ENCODE peak calls at places on chromosomes 11 and 22, in seven cellular contexts. O, M, Z, K, Q, G and C are unnamed samples.

GRCh38 chr11:67277231-67277961 is 11.1 kb downstream of the GRK2 start:
- DNase-seq in Z (peak), M (peak), Q (no peak), O (peak), G (no peak), K (no peak), C (no peak)

GRCh38 chr11:125685228-125685627 is 4.6 kb upstream of the ACRV1 start:
- DNase-seq in Q (no peak), O (no peak), Z (no peak), G (no peak), K (no peak), M (no peak), C (no peak)

GRCh38 chr11:47591764-47592163 is 2.4 kb downstream of the C1QTNF4 start:
- DNase-seq in O (no peak), Z (no peak), M (no peak), G (no peak), K (no peak), Q (no peak), C (no peak)

GRCh38 chr11:130055637-130056036 is 14.1 kb upstream of the APLP2 start:
- DNase-seq in K (no peak), M (no peak), G (no peak), O (no peak), Z (no peak), Q (no peak), C (no peak)

GRCh38 chr11:119263352-119263940 is 53.5 kb downstream of the MCAM start:
- DNase-seq in Q (peak), K (no peak), G (no peak), Z (no peak), O (no peak), M (no peak), C (no peak)

GRCh38 chr11:103433976-103434375 is 324.8 kb downstream of the DYNC2H1 start:
- DNase-seq in Q (peak), K (no peak), G (no peak), Z (no peak), O (no peak), M (no peak), C (no peak)

GRCh38 chr11:128247235-128247594 is 340.1 kb downstream of the ETS1 start:
- DNase-seq in M (no peak), O (no peak), Q (peak), K (no peak), G (no peak), Z (no peak), C (no peak)

GRCh38 chr11:91796999-91797398 is 427.6 kb upstream of the FAT3 start:
- DNase-seq in M (no peak), G (no peak), Q (no peak), Z (no peak), O (no peak), K (no peak), C (no peak)

GRCh38 chr11:121591405-121592033 is 138.8 kb upstream of the SORL1-AS1 start:
- DNase-seq in G (peak), Z (peak), K (peak), O (peak), Q (peak), M (peak), C (peak)

GRCh38 chr11:118625976-118626375 is 18.6 kb downstream of the PHLDB1 start:
- DNase-seq in Q (peak), O (no peak), G (no peak), Z (no peak), M (no peak), K (no peak), C (no peak)

GRCh38 chr11:58199271-58199670 is 4.7 kb downstream of the OR1S2 start:
- DNase-seq in K (no peak), Q (no peak), O (no peak), M (no peak), Z (no peak), G (no peak), C (no peak)

GRCh38 chr22:28054622-28054871 is 135.5 kb upstream of the PITPNB start:
- DNase-seq in G (no peak), K (no peak), Z (no peak), O (no peak), Q (no peak), M (no peak), C (no peak)

GRCh38 chr22:28051787-28052356 is 132.8 kb upstream of the PITPNB start:
- DNase-seq in Z (no peak), G (no peak), K (peak), M (peak), Q (peak), O (no peak), C (no peak)

GRCh38 chr22:48318575-48319320 is 1508.9 kb downstream of the BRD1 start:
- DNase-seq in M (no peak), Q (no peak), G (no peak), O (no peak), Z (no peak), K (no peak), C (no peak)

GRCh38 chr22:31625257-31625640 is 36.8 kb downstream of the PISD start:
- DNase-seq in Z (no peak), G (no peak), O (no peak), M (no peak), K (no peak), Q (no peak), C (no peak)

GRCh38 chr11:2156416-2157182 is 4.4 kb downstream of the INS start:
- DNase-seq in Z (no peak), O (peak), M (peak), K (peak), G (peak), Q (peak), C (no peak)

GRCh38 chr11:133747409-133747808 is 97.9 kb downstream of the SPATA19 start:
- DNase-seq in Q (no peak), M (no peak), K (no peak), Z (no peak), O (no peak), G (no peak), C (no peak)

GRCh38 chr22:37549704-37550059 is 10.6 kb upstream of the CDC42EP1 start:
- DNase-seq in Q (peak), G (no peak), M (no peak), Z (no peak), O (no peak), K (no peak), C (no peak)

GRCh38 chr11:26193714-26194373 is 138.1 kb upstream of the ANO3 start:
- DNase-seq in O (no peak), Q (no peak), M (no peak), G (no peak), K (no peak), Z (no peak), C (peak)

GRCh38 chr11:127461575-127462344 is 461.2 kb upstream of the KIRREL3 start:
- DNase-seq in Q (no peak), M (no peak), G (no peak), Z (no peak), O (no peak), K (no peak), C (no peak)

GRCh38 chr11:65552413-65552951 is 5.7 kb downstream of the LTBP3 start:
- DNase-seq in K (no peak), Z (no peak), Q (no peak), G (no peak), M (no peak), O (no peak), C (no peak)

GRCh38 chr22:35305525-35306070 is 5.9 kb downstream of the TOM1 start:
- DNase-seq in Q (no peak), M (no peak), Z (no peak), O (no peak), G (no peak), K (no peak), C (no peak)

GRCh38 chr11:70073188-70073817 is 4.8 kb upstream of the ANO1 start:
- DNase-seq in Z (no peak), G (no peak), Q (no peak), K (no peak), M (no peak), O (no peak), C (no peak)

GRCh38 chr11:112229746-112230433 is 3.7 kb downstream of the PTS start:
- DNase-seq in Q (peak), G (no peak), O (no peak), Z (no peak), M (no peak), K (no peak), C (no peak)

GRCh38 chr11:116882386-116882785 is 45.0 kb upstream of the APOA1 start:
- DNase-seq in M (peak), G (no peak), O (no peak), Z (peak), Q (peak), K (no peak), C (peak)

GRCh38 chr11:69588270-69588669 is 52.7 kb upstream of the CCND1 start:
- DNase-seq in G (peak), O (no peak), M (no peak), Z (peak), K (no peak), Q (peak), C (peak)

GRCh38 chr11:35359321-35360058 is 59.9 kb downstream of the SLC1A2 start:
- DNase-seq in G (no peak), M (no peak), Z (no peak), O (no peak), Q (no peak), K (no peak), C (no peak)

GRCh38 chr11:69122642-69123431 is 32.9 kb upstream of the SMIM38 start:
- DNase-seq in K (no peak), M (peak), Q (peak), O (peak), Z (peak), G (peak), C (peak)

GRCh38 chr22:30041475-30041874 is 38.8 kb upstream of the HORMAD2 start:
- DNase-seq in Z (no peak), O (no peak), K (no peak), Q (no peak), M (no peak), G (no peak), C (no peak)

GRCh38 chr11:77075425-77075905 is 8.7 kb downstream of the CAPN5 start:
- DNase-seq in Q (no peak), O (no peak), Z (no peak), K (no peak), M (no peak), G (no peak), C (no peak)

GRCh38 chr11:17012712-17013547 is 1.3 kb downstream of the PLEKHA7 start:
- DNase-seq in Z (no peak), O (no peak), Q (peak), G (no peak), K (no peak), M (no peak), C (peak)

GRCh38 chr11:61698173-61698965 is 18.2 kb downstream of the DAGLA start:
- DNase-seq in Q (no peak), Z (no peak), M (no peak), K (no peak), O (no peak), G (no peak), C (no peak)

GRCh38 chr22:16959345-16959930 is 48.6 kb downstream of the GAB4 start:
- DNase-seq in G (no peak), Z (no peak), K (peak), Q (no peak), O (no peak), M (no peak), C (no peak)

GRCh38 chr11:17412488-17413180 is 24.2 kb upstream of the KCNJ11 start:
- DNase-seq in M (no peak), K (no peak), G (no peak), O (no peak), Q (no peak), Z (no peak), C (no peak)

GRCh38 chr11:7281083-7281482 is 29.4 kb downstream of the SYT9 start:
- DNase-seq in Q (peak), O (no peak), G (peak), K (no peak), Z (no peak), M (no peak), C (peak)